ENCODE peak calls at places on chromosome 12, in six cellular contexts. V, W, C, Z, I and D are unnamed samples.

GRCh38 chr12:15601210-15601800 is 187.9 kb downstream of the EPS8 start:
- DNase-seq in Z (peak; percentile 82), C (peak; percentile 92), W (no peak), I (no peak), V (no peak), D (peak; percentile 75)

GRCh38 chr12:111068281-111068680 is 147.9 kb upstream of the MYL2 start:
- DNase-seq in V (no peak), I (no peak), Z (no peak), W (no peak), C (no peak), D (no peak)

GRCh38 chr12:122471324-122472226 is 29.2 kb downstream of the ZCCHC8 start:
- DNase-seq in Z (peak; percentile 86), W (peak; percentile 50), C (peak; percentile 84), V (no peak), I (no peak), D (no peak)

GRCh38 chr12:113852273-113852672 is 113.9 kb downstream of the RBM19 start:
- DNase-seq in Z (no peak), I (no peak), W (no peak), C (no peak), V (no peak), D (no peak)

GRCh38 chr12:116539361-116539771 is 19.8 kb upstream of the MAP1LC3B2 start:
- DNase-seq in W (no peak), V (no peak), Z (peak; percentile 50), I (no peak), C (peak; percentile 73), D (no peak)

GRCh38 chr12:6927379-6927991 is at the start of gene ATN1:
- DNase-seq in I (peak; percentile 86), Z (peak; percentile 88), V (no peak), W (peak; percentile 67), C (peak; percentile 78), D (no peak)

GRCh38 chr12:65607271-65607880 is 216.9 kb upstream of the HMGA2 start:
- DNase-seq in W (no peak), I (no peak), V (no peak), Z (no peak), C (no peak), D (peak; percentile 49)

GRCh38 chr12:52454411-52455201 is 2.7 kb upstream of the KRT6B start:
- DNase-seq in W (no peak), C (no peak), I (no peak), Z (peak; percentile 22), V (no peak), D (no peak)

GRCh38 chr12:18496156-18496555 is 234.8 kb downstream of the PIK3C2G start:
- DNase-seq in W (no peak), V (no peak), I (no peak), Z (peak; percentile 4), C (no peak), D (no peak)

GRCh38 chr12:85007836-85008235 is 28.2 kb downstream of the TSPAN19 start:
- DNase-seq in W (no peak), V (no peak), C (peak; percentile 5), I (no peak), Z (peak; percentile 73), D (no peak)

GRCh38 chr12:105330938-105331804 is 680 bp downstream of the C12orf75 start:
- DNase-seq in C (no peak), I (peak; percentile 25), W (no peak), V (no peak), Z (no peak), D (no peak)

GRCh38 chr12:95980437-95980836 is 15.7 kb downstream of the HAL start:
- DNase-seq in W (no peak), C (no peak), I (no peak), V (no peak), Z (no peak), D (no peak)

GRCh38 chr12:7396418-7396817 is 47.5 kb downstream of the CD163L1 start:
- DNase-seq in V (no peak), C (no peak), Z (no peak), W (no peak), I (no peak), D (no peak)

GRCh38 chr12:52798671-52799497 is 3.0 kb upstream of the KRT3 start:
- DNase-seq in I (no peak), C (peak; percentile 9), Z (no peak), V (no peak), W (no peak), D (peak; percentile 97)

GRCh38 chr12:47782372-47782770 is 9.3 kb downstream of the SLC48A1 start:
- DNase-seq in I (no peak), V (no peak), C (no peak), W (no peak), Z (no peak), D (no peak)

GRCh38 chr12:109111775-109112491 is 4.5 kb upstream of the ACACB start:
- DNase-seq in C (peak; percentile 49), W (peak; percentile 19), I (peak; percentile 57), V (peak; percentile 60), Z (peak; percentile 69), D (peak; percentile 48)

GRCh38 chr12:68521321-68521839 is 89.3 kb upstream of the RAP1B start:
- DNase-seq in Z (peak; percentile 83), W (peak; percentile 53), C (peak; percentile 83), V (no peak), I (no peak), D (no peak)

GRCh38 chr12:89085421-89085820 is 266.9 kb downstream of the DUSP6 start:
- DNase-seq in V (no peak), I (no peak), Z (peak; percentile 44), W (no peak), C (no peak), D (no peak)

GRCh38 chr12:100234166-100234565 is 32.7 kb downstream of the DEPDC4 start:
- DNase-seq in Z (peak; percentile 13), W (no peak), C (peak; percentile 69), V (no peak), I (no peak), D (peak; percentile 25)

GRCh38 chr12:13443498-13443897 is 247.0 kb downstream of the EMP1 start:
- DNase-seq in C (no peak), Z (no peak), V (no peak), W (no peak), I (no peak), D (no peak)

GRCh38 chr12:2215709-2216560 is 163.1 kb downstream of the CACNA1C start:
- DNase-seq in Z (peak; percentile 34), W (no peak), V (no peak), C (peak; percentile 57), I (no peak), D (no peak)

GRCh38 chr12:67667276-67668073 is 18.9 kb downstream of the DYRK2 start:
- DNase-seq in W (no peak), C (no peak), I (no peak), V (no peak), Z (peak; percentile 57), D (no peak)

GRCh38 chr12:124236651-124237050 is 58.2 kb upstream of the RFLNA start:
- DNase-seq in W (no peak), I (no peak), Z (peak; percentile 78), C (peak; percentile 63), V (no peak), D (no peak)

GRCh38 chr12:14573118-14573517 is 5.4 kb upstream of the PLBD1 start:
- DNase-seq in Z (no peak), C (no peak), V (no peak), W (no peak), I (no peak), D (no peak)

GRCh38 chr12:70849265-70849960 is 71.1 kb downstream of the PTPRR start:
- DNase-seq in V (no peak), W (no peak), I (no peak), C (peak; percentile 0), Z (peak; percentile 82), D (peak; percentile 37)

GRCh38 chr12:67415473-67415872 is 146.3 kb downstream of the CAND1 start:
- DNase-seq in V (no peak), Z (peak; percentile 41), W (no peak), C (peak; percentile 27), I (peak; percentile 35), D (no peak)

GRCh38 chr12:45713108-45713507 is 16.4 kb upstream of the ARID2 start:
- DNase-seq in V (no peak), W (no peak), I (no peak), C (peak; percentile 51), Z (peak; percentile 36), D (no peak)

GRCh38 chr12:102976609-102977280 is 19.3 kb downstream of the ASCL1 start:
- DNase-seq in Z (no peak), W (no peak), I (no peak), C (no peak), V (no peak), D (no peak)

DNA sequence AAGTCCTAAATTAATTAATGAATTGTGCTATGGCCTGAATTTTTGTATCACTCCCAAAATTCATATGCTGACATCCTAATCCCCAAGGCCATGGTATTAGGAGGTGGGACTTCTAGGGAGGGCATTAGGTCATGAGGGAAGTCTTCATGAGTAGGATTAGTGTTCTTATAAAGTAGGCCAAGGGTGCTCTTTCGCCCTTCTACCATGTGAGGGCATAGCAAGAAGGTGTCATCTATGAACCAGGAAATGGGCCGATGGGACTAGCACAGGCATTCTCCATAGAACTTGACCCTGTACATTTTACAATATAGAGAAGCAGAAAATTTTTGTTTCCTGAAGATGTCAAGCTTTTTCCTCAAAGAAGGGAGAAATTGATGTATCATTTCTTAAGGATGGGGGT is 12.5 kb downstream of the SYT10 start:
- DNase-seq in V (no peak), Z (no peak), W (no peak), I (peak; percentile 19), C (no peak), D (no peak)
- TF ChIP-seq CTCF in V (no peak), Z (no peak), W (no peak), I (peak; percentile 31), C (no peak), D (peak; percentile 30)

DNA sequence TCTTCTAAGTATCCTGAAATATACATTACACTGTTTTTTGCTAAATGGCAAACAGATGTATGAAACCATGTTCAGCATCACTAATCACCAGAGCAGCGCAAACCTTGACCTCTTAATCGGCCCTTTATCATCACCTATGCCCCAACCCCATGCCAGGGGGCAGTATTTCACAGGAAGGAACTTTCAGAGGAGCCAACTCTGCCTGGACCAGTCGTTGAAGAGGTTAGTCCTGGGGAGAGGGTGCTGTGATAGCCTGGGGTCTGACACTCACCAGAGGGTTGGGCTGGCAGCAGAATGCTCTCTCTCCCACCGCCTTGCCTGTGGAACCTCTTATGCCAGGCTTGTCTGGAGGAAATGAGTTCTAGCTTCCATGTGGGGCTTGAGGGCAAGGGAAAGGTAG is 411.7 kb downstream of the TMEM117 start:
- DNase-seq in I (peak; percentile 54), C (no peak), V (no peak), W (no peak), Z (no peak), D (no peak)
- TF ChIP-seq CTCF in I (peak; percentile 47), C (no peak), V (no peak), W (no peak), Z (no peak), D (peak; percentile 34)

GRCh38 chr12:119159844-119160243 is 18.9 kb upstream of the HSPB8 start:
- DNase-seq in V (no peak), I (no peak), C (no peak), W (no peak), Z (no peak), D (no peak)
- TF ChIP-seq CTCF in V (no peak), I (no peak), C (no peak), W (no peak), Z (no peak), D (no peak)

GRCh38 chr12:56645201-56645716 is 525 bp downstream of the ATP5F1B start:
- DNase-seq in Z (no peak), W (no peak), I (no peak), V (no peak), C (no peak), D (no peak)

GRCh38 chr12:56644654-56645053 is 1.1 kb downstream of the ATP5F1B start:
- DNase-seq in C (no peak), V (no peak), W (no peak), Z (no peak), I (no peak), D (no peak)

GRCh38 chr12:56645717-56646446 is at the start of gene ATP5F1B:
- DNase-seq in Z (peak; percentile 100), V (peak; percentile 92), W (peak; percentile 100), I (peak; percentile 94), C (peak; percentile 100), D (peak; percentile 94)
- TF ChIP-seq CTCF in Z (no peak), V (no peak), W (no peak), I (no peak), C (no peak), D (no peak)